ENCODE peak calls at places on chromosomes 13 and 19, in seven cellular contexts. K, O, M, P, D, V and H are unnamed samples.
A peak's percentile ranks its signal among the peaks of the same experiment; 100 is the strongest.

GRCh38 chr19:33445752-33446070 is 72.2 kb downstream of the CEBPG start:
- DNase-seq in K (no peak), O (no peak), M (no peak), P (no peak), D (no peak), V (no peak), H (no peak)

GRCh38 chr13:79989251-79989661 is 351.7 kb downstream of the SPRY2 start:
- DNase-seq in K (peak; percentile 89), O (peak; percentile 24), M (peak; percentile 40), P (no peak), D (no peak), V (peak; percentile 56), H (no peak)

GRCh38 chr13:37446503-37446902 is 152.1 kb downstream of the POSTN start:
- DNase-seq in K (peak; percentile 5), O (peak; percentile 86), M (peak; percentile 97), P (peak; percentile 2), D (peak; percentile 68), V (peak; percentile 93), H (no peak)

GRCh38 chr19:5018224-5019015 is 49.5 kb downstream of the KDM4B start:
- DNase-seq in K (no peak), O (no peak), M (peak; percentile 69), P (no peak), D (no peak), V (peak; percentile 65), H (no peak)

GRCh38 chr13:113049521-113049941 is 56.1 kb upstream of the F7 start:
- DNase-seq in K (no peak), O (no peak), M (peak; percentile 40), P (no peak), D (no peak), V (no peak), H (peak; percentile 53)

GRCh38 chr13:104140557-104140956 is 1074.3 kb upstream of the SLC10A2 start:
- DNase-seq in K (peak; percentile 55), O (no peak), M (no peak), P (no peak), D (no peak), V (no peak), H (no peak)

GRCh38 chr13:38141792-38142191 is 207.9 kb upstream of the UFM1 start:
- DNase-seq in K (peak; percentile 45), O (no peak), M (no peak), P (no peak), D (no peak), V (no peak), H (no peak)

GRCh38 chr13:107348931-107349330 is 781.0 kb upstream of the ARGLU1 start:
- DNase-seq in K (peak; percentile 23), O (no peak), M (peak; percentile 26), P (no peak), D (no peak), V (peak; percentile 70), H (no peak)

GRCh38 chr19:39217094-39217493 is 13.0 kb upstream of the SYCN start:
- DNase-seq in K (no peak), O (no peak), M (no peak), P (no peak), D (no peak), V (no peak), H (no peak)

GRCh38 chr13:44207476-44207875 is 166.1 kb upstream of the SERP2 start:
- DNase-seq in K (peak; percentile 85), O (no peak), M (no peak), P (no peak), D (no peak), V (no peak), H (no peak)

GRCh38 chr13:110944968-110945952 is 30.4 kb upstream of the ANKRD10 start:
- DNase-seq in K (no peak), O (no peak), M (no peak), P (no peak), D (no peak), V (no peak), H (no peak)

GRCh38 chr19:10104665-10105221 is 1.4 kb upstream of the PPAN start:
- DNase-seq in K (no peak), O (no peak), M (no peak), P (no peak), D (no peak), V (no peak), H (no peak)

GRCh38 chr13:106573855-106574254 is 5.9 kb upstream of the ARGLU1 start:
- DNase-seq in K (no peak), O (no peak), M (peak; percentile 75), P (peak; percentile 14), D (peak; percentile 38), V (peak; percentile 15), H (peak; percentile 32)

GRCh38 chr19:19405919-19406877 is 723 bp downstream of the GATAD2A start:
- DNase-seq in K (peak; percentile 54), O (no peak), M (peak; percentile 58), P (peak; percentile 56), D (no peak), V (peak; percentile 60), H (peak; percentile 56)

GRCh38 chr13:52749446-52749845 is 9.8 kb upstream of the CNMD start:
- DNase-seq in K (no peak), O (no peak), M (no peak), P (no peak), D (no peak), V (no peak), H (no peak)

GRCh38 chr19:12896460-12896859 is 5.5 kb downstream of the GCDH start:
- DNase-seq in K (no peak), O (no peak), M (no peak), P (no peak), D (no peak), V (no peak), H (no peak)

GRCh38 chr13:73776137-73776785 is 357.9 kb downstream of the KLF12 start:
- DNase-seq in K (no peak), O (no peak), M (no peak), P (no peak), D (no peak), V (peak; percentile 12), H (no peak)

GRCh38 chr13:75458696-75459422 is 23.1 kb downstream of the TBC1D4 start:
- DNase-seq in K (no peak), O (no peak), M (no peak), P (peak; percentile 88), D (peak; percentile 39), V (no peak), H (peak; percentile 76)

GRCh38 chr13:65063753-65064152 is 2166.4 kb downstream of the PCDH9 start:
- DNase-seq in K (peak; percentile 13), O (no peak), M (peak; percentile 30), P (no peak), D (no peak), V (peak; percentile 72), H (no peak)

GRCh38 chr19:6639439-6639838 is 30.5 kb downstream of the TNFSF14 start:
- DNase-seq in K (peak; percentile 63), O (no peak), M (no peak), P (no peak), D (no peak), V (no peak), H (no peak)

GRCh38 chr19:48446579-48446978 is 796 bp downstream of the GRWD1 start:
- DNase-seq in K (no peak), O (no peak), M (no peak), P (no peak), D (no peak), V (no peak), H (no peak)

GRCh38 chr19:48444933-48445194 is 919 bp upstream of the GRWD1 start:
- DNase-seq in K (no peak), O (no peak), M (no peak), P (no peak), D (no peak), V (no peak), H (no peak)

GRCh38 chr19:48444129-48444932 is 1.5 kb upstream of the GRWD1 start:
- DNase-seq in K (no peak), O (no peak), M (no peak), P (no peak), D (no peak), V (no peak), H (no peak)

GRCh38 chr19:48445256-48445605 is 552 bp upstream of the GRWD1 start:
- DNase-seq in K (peak; percentile 61), O (peak; percentile 87), M (peak; percentile 94), P (peak; percentile 62), D (peak; percentile 62), V (peak; percentile 94), H (no peak)

GRCh38 chr19:48445606-48446481 is at the start of gene GRWD1:
- DNase-seq in K (peak; percentile 94), O (peak; percentile 75), M (peak; percentile 93), P (peak; percentile 97), D (peak; percentile 92), V (peak; percentile 94), H (peak; percentile 93)
- TF ChIP-seq CTCF in K (peak; percentile 22), O (no peak), M (no peak), P (no peak), D (no peak), V (peak; percentile 8), H (no peak)

DNA sequence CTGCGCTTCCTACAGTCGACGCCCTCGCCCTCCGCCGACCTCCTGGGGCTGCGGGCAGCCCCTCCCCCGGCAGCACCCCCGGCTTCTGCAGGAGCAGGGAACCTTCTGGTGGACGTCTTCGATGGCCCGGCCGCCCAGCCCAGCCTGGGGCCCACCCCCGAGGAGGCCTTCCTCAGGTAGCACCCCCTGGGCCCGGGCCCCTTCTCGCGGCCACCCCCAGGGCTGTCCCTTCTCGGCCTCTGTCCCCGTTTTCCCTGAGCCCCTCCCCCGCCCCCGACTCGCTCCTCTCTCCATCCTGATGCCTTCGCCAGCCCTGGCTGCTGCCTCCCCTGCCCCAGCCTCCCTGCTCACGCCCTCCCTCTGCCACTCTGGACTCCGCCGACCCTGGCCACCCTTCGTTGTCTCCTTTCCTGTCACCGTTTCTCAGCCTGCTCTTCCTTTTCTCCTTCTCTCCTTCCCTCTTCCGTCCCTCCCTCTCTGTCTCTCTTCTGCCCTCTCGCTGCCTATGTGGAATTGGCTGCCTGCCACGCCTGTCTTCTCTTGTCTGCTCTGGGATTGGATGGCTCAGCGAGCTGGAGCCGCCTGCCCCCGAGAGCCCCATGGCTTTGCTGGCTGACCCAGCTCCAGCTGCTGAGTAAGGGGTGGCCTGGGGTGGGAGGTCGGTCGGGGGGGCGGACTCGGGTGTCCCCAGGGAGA is 11.0 kb downstream of the FUZ start:
- DNase-seq in K (no peak), O (no peak), M (peak; percentile 84), P (peak; percentile 84), D (peak; percentile 73), V (peak; percentile 86), H (peak; percentile 94)
- TF ChIP-seq CTCF in K (no peak), O (peak; percentile 12), M (peak; percentile 49), P (no peak), D (no peak), V (peak; percentile 38), H (peak; percentile 27)

GRCh38 chr13:20489185-20489820 is 36.4 kb downstream of the CRYL1 start:
- DNase-seq in K (peak; percentile 51), O (no peak), M (no peak), P (peak; percentile 30), D (peak; percentile 24), V (peak; percentile 62), H (peak; percentile 62)
- TF ChIP-seq CTCF in K (peak; percentile 61), O (peak; percentile 69), M (no peak), P (peak; percentile 9), D (no peak), V (peak; percentile 81), H (peak; percentile 43)

GRCh38 chr13:45474584-45475454 is 10.1 kb downstream of the COG3 start:
- DNase-seq in K (no peak), O (no peak), M (no peak), P (no peak), D (no peak), V (no peak), H (no peak)

GRCh38 chr13:45468676-45469075 is 3.9 kb downstream of the COG3 start:
- DNase-seq in K (no peak), O (no peak), M (no peak), P (no peak), D (no peak), V (no peak), H (no peak)

GRCh38 chr13:45472171-45472705 is 7.5 kb downstream of the COG3 start:
- DNase-seq in K (peak; percentile 67), O (no peak), M (no peak), P (no peak), D (no peak), V (peak; percentile 20), H (no peak)

GRCh38 chr13:45473627-45474026 is 8.9 kb downstream of the COG3 start:
- DNase-seq in K (no peak), O (no peak), M (no peak), P (no peak), D (no peak), V (no peak), H (no peak)
- TF ChIP-seq CTCF in K (no peak), O (no peak), M (no peak), P (no peak), D (no peak), V (peak; percentile 10), H (no peak)